ENCODE peak calls at places on chromosomes 16 and 17, in seven cellular contexts. One of them, this sample, is unnamed.

GRCh38 chr16:26993988-26994387 is 72.7 kb upstream of the C16orf82 start:
- DNase-seq in ovary: no peak
- DNase-seq in GM23248: peak; percentile 77
- DNase-seq in lung: no peak
- DNase-seq in body of pancreas: no peak
- DNase-seq in upper lobe of right lung: no peak
- DNase-seq in tibial nerve: no peak
- DNase-seq in this sample: no peak

GRCh38 chr17:77601054-77601979 is 357.2 kb upstream of the TNRC6C start:
- DNase-seq in lung: no peak
- DNase-seq in GM23248: peak; percentile 27
- DNase-seq in upper lobe of right lung: peak; percentile 58
- DNase-seq in tibial nerve: no peak
- DNase-seq in ovary: no peak
- DNase-seq in body of pancreas: no peak
- DNase-seq in this sample: no peak

GRCh38 chr16:19167710-19168172 is 299 bp upstream of the SYT17 start:
- DNase-seq in lung: peak; percentile 72
- DNase-seq in GM23248: peak; percentile 83
- DNase-seq in tibial nerve: no peak
- DNase-seq in ovary: peak; percentile 31
- DNase-seq in upper lobe of right lung: peak; percentile 92
- DNase-seq in body of pancreas: peak; percentile 76
- DNase-seq in this sample: peak; percentile 17

GRCh38 chr16:85300451-85300968 is 188.2 kb upstream of the CIBAR2 start:
- DNase-seq in tibial nerve: no peak
- DNase-seq in GM23248: no peak
- DNase-seq in upper lobe of right lung: no peak
- DNase-seq in lung: no peak
- DNase-seq in ovary: no peak
- DNase-seq in body of pancreas: no peak
- DNase-seq in this sample: peak; percentile 17

GRCh38 chr16:52547001-52547833 is at the start of gene TOX3:
- DNase-seq in ovary: peak; percentile 12
- DNase-seq in GM23248: peak; percentile 1
- DNase-seq in body of pancreas: peak; percentile 72
- DNase-seq in upper lobe of right lung: peak; percentile 65
- DNase-seq in tibial nerve: no peak
- DNase-seq in lung: no peak
- DNase-seq in this sample: no peak

GRCh38 chr16:82004651-82005490 is 6.4 kb downstream of the SDR42E1 start:
- DNase-seq in upper lobe of right lung: no peak
- DNase-seq in body of pancreas: peak; percentile 71
- DNase-seq in tibial nerve: no peak
- DNase-seq in lung: no peak
- DNase-seq in GM23248: no peak
- DNase-seq in ovary: no peak
- DNase-seq in this sample: no peak

GRCh38 chr16:9966569-9967157 is 215.6 kb downstream of the GRIN2A start:
- DNase-seq in GM23248: peak; percentile 4
- DNase-seq in tibial nerve: no peak
- DNase-seq in upper lobe of right lung: no peak
- DNase-seq in body of pancreas: no peak
- DNase-seq in lung: no peak
- DNase-seq in ovary: no peak
- DNase-seq in this sample: peak; percentile 18

GRCh38 chr16:20871935-20872815 is 28.0 kb downstream of the DCUN1D3 start:
- DNase-seq in GM23248: no peak
- DNase-seq in lung: no peak
- DNase-seq in ovary: no peak
- DNase-seq in body of pancreas: no peak
- DNase-seq in tibial nerve: no peak
- DNase-seq in upper lobe of right lung: no peak
- DNase-seq in this sample: no peak

GRCh38 chr16:25257956-25258855 is 561 bp upstream of the ZKSCAN2 start:
- DNase-seq in lung: peak; percentile 82
- DNase-seq in GM23248: peak; percentile 80
- DNase-seq in upper lobe of right lung: peak; percentile 93
- DNase-seq in tibial nerve: peak; percentile 35
- DNase-seq in body of pancreas: peak; percentile 83
- DNase-seq in ovary: peak; percentile 90
- DNase-seq in this sample: peak; percentile 40

GRCh38 chr17:52762794-52763167 is 604.3 kb upstream of the CA10 start:
- DNase-seq in GM23248: no peak
- DNase-seq in tibial nerve: no peak
- DNase-seq in ovary: no peak
- DNase-seq in body of pancreas: no peak
- DNase-seq in upper lobe of right lung: no peak
- DNase-seq in lung: no peak
- DNase-seq in this sample: no peak

GRCh38 chr16:53429221-53429943 is 4.9 kb upstream of the RBL2 start:
- DNase-seq in upper lobe of right lung: no peak
- DNase-seq in ovary: no peak
- DNase-seq in tibial nerve: no peak
- DNase-seq in GM23248: peak; percentile 26
- DNase-seq in body of pancreas: peak; percentile 42
- DNase-seq in lung: no peak
- DNase-seq in this sample: peak; percentile 44

GRCh38 chr16:38941-39892 is 14.2 kb downstream of the POLR3K start:
- DNase-seq in upper lobe of right lung: no peak
- DNase-seq in tibial nerve: no peak
- DNase-seq in body of pancreas: no peak
- DNase-seq in ovary: no peak
- DNase-seq in GM23248: no peak
- DNase-seq in lung: peak; percentile 45
- DNase-seq in this sample: peak; percentile 69

GRCh38 chr17:77756028-77756427 is 202.5 kb upstream of the TNRC6C start:
- DNase-seq in ovary: no peak
- DNase-seq in lung: no peak
- DNase-seq in GM23248: no peak
- DNase-seq in body of pancreas: no peak
- DNase-seq in upper lobe of right lung: peak; percentile 20
- DNase-seq in tibial nerve: no peak
- DNase-seq in this sample: no peak

GRCh38 chr17:5784791-5785190 is 200.5 kb upstream of the NLRP1 start:
- DNase-seq in tibial nerve: no peak
- DNase-seq in body of pancreas: no peak
- DNase-seq in ovary: no peak
- DNase-seq in lung: no peak
- DNase-seq in upper lobe of right lung: no peak
- DNase-seq in GM23248: no peak
- DNase-seq in this sample: peak; percentile 60

GRCh38 chr17:1110844-1111598 is 68.8 kb downstream of the ABR start:
- DNase-seq in tibial nerve: no peak
- DNase-seq in lung: peak; percentile 82
- DNase-seq in ovary: no peak
- DNase-seq in upper lobe of right lung: peak; percentile 91
- DNase-seq in GM23248: peak; percentile 88
- DNase-seq in body of pancreas: peak; percentile 41
- DNase-seq in this sample: peak; percentile 83

GRCh38 chr16:74565378-74565777 is 41.5 kb downstream of the GLG1 start:
- DNase-seq in upper lobe of right lung: no peak
- DNase-seq in lung: no peak
- DNase-seq in body of pancreas: peak; percentile 31
- DNase-seq in GM23248: no peak
- DNase-seq in tibial nerve: no peak
- DNase-seq in ovary: no peak
- DNase-seq in this sample: no peak
- H3K36me3 ChIP-seq in upper lobe of right lung: no peaks in the 10 kb centered on the region
- H3K36me3 ChIP-seq in lung: no peaks in the 10 kb centered on the region
- H3K36me3 ChIP-seq in body of pancreas: no peaks in the 10 kb centered on the region
- H3K36me3 ChIP-seq in GM23248: no peaks in the 10 kb centered on the region
- H3K36me3 ChIP-seq in tibial nerve: no peaks in the 10 kb centered on the region
- H3K36me3 ChIP-seq in ovary: no peaks in the 10 kb centered on the region
- H3K36me3 ChIP-seq in this sample: no peaks in the 10 kb centered on the region

DNA sequence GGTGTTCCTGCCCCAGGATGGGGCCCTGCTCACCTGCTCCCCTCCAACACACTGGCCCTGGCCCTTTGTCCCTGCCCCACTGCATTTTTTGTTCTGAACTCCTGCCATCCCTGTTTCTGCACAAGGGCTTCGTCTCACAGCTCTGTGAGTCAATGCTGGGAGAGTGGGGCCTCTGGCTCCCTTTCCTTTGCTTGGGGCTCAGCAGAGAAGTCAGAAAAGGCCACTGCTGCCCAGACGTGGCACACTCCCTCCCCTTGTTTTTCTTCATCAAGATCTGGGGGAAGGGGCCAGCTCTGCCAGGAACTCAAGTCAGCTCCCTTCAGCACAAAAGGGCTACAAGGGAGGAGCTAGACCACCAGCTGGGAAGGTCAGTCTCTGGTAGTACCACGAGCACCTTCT is 8.9 kb downstream of the PROCA1 start:
- DNase-seq in body of pancreas: no peak
- DNase-seq in tibial nerve: no peak
- DNase-seq in upper lobe of right lung: no peak
- DNase-seq in GM23248: no peak
- DNase-seq in ovary: no peak
- DNase-seq in lung: no peak
- DNase-seq in this sample: no peak
- H3K36me3 ChIP-seq in body of pancreas: no peaks in the 10 kb centered on the region
- H3K36me3 ChIP-seq in tibial nerve: peaks cover 74% of the 10 kb centered on the region
- H3K36me3 ChIP-seq in upper lobe of right lung: peaks cover 60% of the 10 kb centered on the region
- H3K36me3 ChIP-seq in GM23248: peaks cover 12% of the 10 kb centered on the region
- H3K36me3 ChIP-seq in ovary: no peaks in the 10 kb centered on the region
- H3K36me3 ChIP-seq in lung: peaks cover 37% of the 10 kb centered on the region
- H3K36me3 ChIP-seq in this sample: peaks cover 39% of the 10 kb centered on the region

GRCh38 chr16:62638324-62638911 is 602.2 kb upstream of the CDH8 start:
- DNase-seq in upper lobe of right lung: no peak
- DNase-seq in GM23248: no peak
- DNase-seq in tibial nerve: no peak
- DNase-seq in body of pancreas: no peak
- DNase-seq in ovary: no peak
- DNase-seq in lung: no peak
- DNase-seq in this sample: no peak
- H3K36me3 ChIP-seq in upper lobe of right lung: no peaks in the 10 kb centered on the region
- H3K36me3 ChIP-seq in GM23248: no peaks in the 10 kb centered on the region
- H3K36me3 ChIP-seq in tibial nerve: no peaks in the 10 kb centered on the region
- H3K36me3 ChIP-seq in body of pancreas: no peaks in the 10 kb centered on the region
- H3K36me3 ChIP-seq in ovary: no peaks in the 10 kb centered on the region
- H3K36me3 ChIP-seq in lung: no peaks in the 10 kb centered on the region
- H3K36me3 ChIP-seq in this sample: no peaks in the 10 kb centered on the region

GRCh38 chr17:63703556-63704258 is 3.8 kb upstream of the LIMD2 start:
- DNase-seq in lung: no peak
- DNase-seq in ovary: no peak
- DNase-seq in upper lobe of right lung: peak; percentile 34
- DNase-seq in GM23248: no peak
- DNase-seq in tibial nerve: no peak
- DNase-seq in body of pancreas: no peak
- DNase-seq in this sample: no peak
- H3K36me3 ChIP-seq in lung: peaks cover 9% of the 10 kb centered on the region
- H3K36me3 ChIP-seq in ovary: no peaks in the 10 kb centered on the region
- H3K36me3 ChIP-seq in upper lobe of right lung: peaks cover 39% of the 10 kb centered on the region
- H3K36me3 ChIP-seq in GM23248: peaks cover 5% of the 10 kb centered on the region
- H3K36me3 ChIP-seq in tibial nerve: peaks cover 57% of the 10 kb centered on the region
- H3K36me3 ChIP-seq in body of pancreas: no peaks in the 10 kb centered on the region
- H3K36me3 ChIP-seq in this sample: peaks cover 5% of the 10 kb centered on the region

DNA sequence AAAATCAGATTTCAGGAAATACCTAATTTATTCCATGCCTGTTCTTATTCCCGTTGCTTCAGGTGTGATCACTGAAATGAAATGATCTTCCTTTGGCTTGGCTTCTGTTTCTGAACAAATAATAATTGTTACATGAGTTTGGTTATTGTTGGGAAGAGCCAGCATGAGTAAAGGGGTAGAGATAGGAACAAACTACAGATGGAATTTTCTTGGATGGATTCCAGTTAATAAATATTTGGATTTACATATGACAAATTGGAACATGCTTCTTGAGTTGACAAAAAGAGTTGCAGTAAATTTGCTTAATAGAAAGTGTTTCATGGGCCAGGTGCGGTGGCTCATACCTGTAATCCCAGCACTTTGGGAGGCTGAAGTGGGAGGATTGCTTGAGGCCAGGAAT is 28.2 kb downstream of the TAC4 start:
- DNase-seq in tibial nerve: no peak
- DNase-seq in GM23248: no peak
- DNase-seq in body of pancreas: no peak
- DNase-seq in upper lobe of right lung: no peak
- DNase-seq in lung: no peak
- DNase-seq in ovary: no peak
- DNase-seq in this sample: peak; percentile 25
- H3K36me3 ChIP-seq in tibial nerve: peaks cover 62% of the 10 kb centered on the region
- H3K36me3 ChIP-seq in GM23248: peaks cover 38% of the 10 kb centered on the region
- H3K36me3 ChIP-seq in body of pancreas: peaks cover 6% of the 10 kb centered on the region
- H3K36me3 ChIP-seq in upper lobe of right lung: peaks cover 84% of the 10 kb centered on the region
- H3K36me3 ChIP-seq in lung: peaks cover 50% of the 10 kb centered on the region
- H3K36me3 ChIP-seq in ovary: no peaks in the 10 kb centered on the region
- H3K36me3 ChIP-seq in this sample: peaks cover 9% of the 10 kb centered on the region

GRCh38 chr16:87406495-87407088 is 14.5 kb downstream of the MAP1LC3B start:
- DNase-seq in GM23248: no peak
- DNase-seq in upper lobe of right lung: peak; percentile 33
- DNase-seq in body of pancreas: no peak
- DNase-seq in tibial nerve: no peak
- DNase-seq in ovary: peak; percentile 11
- DNase-seq in lung: no peak
- DNase-seq in this sample: no peak

GRCh38 chr16:87409781-87410180 is 17.6 kb downstream of the MAP1LC3B start:
- DNase-seq in body of pancreas: no peak
- DNase-seq in ovary: peak; percentile 12
- DNase-seq in lung: no peak
- DNase-seq in GM23248: no peak
- DNase-seq in tibial nerve: no peak
- DNase-seq in upper lobe of right lung: no peak
- DNase-seq in this sample: no peak

GRCh38 chr16:87407511-87408112 is 15.5 kb downstream of the MAP1LC3B start:
- DNase-seq in upper lobe of right lung: peak; percentile 87
- DNase-seq in tibial nerve: no peak
- DNase-seq in body of pancreas: peak; percentile 33
- DNase-seq in lung: peak; percentile 78
- DNase-seq in GM23248: peak; percentile 30
- DNase-seq in ovary: peak; percentile 70
- DNase-seq in this sample: peak; percentile 43

GRCh38 chr16:87409153-87409552 is 17.0 kb downstream of the MAP1LC3B start:
- DNase-seq in ovary: peak; percentile 14
- DNase-seq in upper lobe of right lung: no peak
- DNase-seq in lung: no peak
- DNase-seq in body of pancreas: no peak
- DNase-seq in tibial nerve: no peak
- DNase-seq in GM23248: no peak
- DNase-seq in this sample: no peak

GRCh38 chr16:87404764-87405625 is 12.9 kb downstream of the MAP1LC3B start:
- DNase-seq in body of pancreas: no peak
- DNase-seq in ovary: peak; percentile 14
- DNase-seq in GM23248: peak; percentile 30
- DNase-seq in upper lobe of right lung: no peak
- DNase-seq in lung: no peak
- DNase-seq in tibial nerve: no peak
- DNase-seq in this sample: no peak
- H3K36me3 ChIP-seq in body of pancreas: peaks cover 7% of the 10 kb centered on the region
- H3K36me3 ChIP-seq in ovary: no peaks in the 10 kb centered on the region
- H3K36me3 ChIP-seq in GM23248: peaks cover 54% of the 10 kb centered on the region
- H3K36me3 ChIP-seq in upper lobe of right lung: peaks cover 82% of the 10 kb centered on the region
- H3K36me3 ChIP-seq in lung: peaks cover 22% of the 10 kb centered on the region
- H3K36me3 ChIP-seq in tibial nerve: peaks cover 90% of the 10 kb centered on the region
- H3K36me3 ChIP-seq in this sample: peaks cover 12% of the 10 kb centered on the region